ENCODE peak calls at places on chromosome 13, in seven cellular contexts. U, K, V, A, O, R and I are unnamed samples.

GRCh38 chr13:72622546-72622945 is 104.9 kb downstream of the MZT1 start:
- DNase-seq in A (no peak), O (no peak), U (no peak), K (no peak), V (no peak), R (no peak), I (peak)

GRCh38 chr13:25652764-25653163 is 281.0 kb downstream of the ATP8A2 start:
- DNase-seq in A (no peak), V (no peak), U (no peak), R (no peak), O (no peak), K (no peak), I (no peak)

GRCh38 chr13:75771818-75772217 is 135.7 kb downstream of the LMO7 start:
- DNase-seq in O (no peak), A (no peak), V (no peak), U (no peak), R (peak), K (no peak), I (peak)

GRCh38 chr13:28394422-28394821 is 100.5 kb downstream of the FLT1 start:
- DNase-seq in K (no peak), U (no peak), A (no peak), R (no peak), O (no peak), V (no peak), I (peak)

GRCh38 chr13:46297338-46297737 is 85.6 kb downstream of the LRRC63 start:
- DNase-seq in V (no peak), U (no peak), K (no peak), A (no peak), R (peak), O (no peak), I (no peak)

GRCh38 chr13:46885018-46885417 is 11.8 kb downstream of the HTR2A start:
- DNase-seq in O (no peak), A (no peak), U (no peak), R (no peak), K (no peak), V (no peak), I (no peak)

GRCh38 chr13:39321578-39321977 is 281.4 kb downstream of the LHFPL6 start:
- DNase-seq in K (no peak), U (no peak), A (no peak), V (no peak), R (peak), O (no peak), I (no peak)

GRCh38 chr13:49023441-49023840 is 47.7 kb downstream of the FNDC3A start:
- DNase-seq in V (no peak), U (no peak), A (no peak), K (no peak), R (peak), O (no peak), I (peak)

GRCh38 chr13:35990196-35990595 is 141.0 kb downstream of the DCLK1 start:
- DNase-seq in K (no peak), O (no peak), V (no peak), A (no peak), R (no peak), U (no peak), I (no peak)

GRCh38 chr13:48188129-48188528 is 44.9 kb upstream of the ITM2B start:
- DNase-seq in K (no peak), O (no peak), V (no peak), A (no peak), U (no peak), R (no peak), I (no peak)

GRCh38 chr13:75713852-75714251 is 77.7 kb downstream of the LMO7 start:
- DNase-seq in O (no peak), K (no peak), V (no peak), R (no peak), A (no peak), U (no peak), I (no peak)

GRCh38 chr13:40185393-40185792 is 481.0 kb downstream of the FOXO1 start:
- DNase-seq in U (no peak), V (no peak), K (peak), A (no peak), O (no peak), R (no peak), I (no peak)

GRCh38 chr13:105914637-105915036 is 620.8 kb downstream of the EFNB2 start:
- DNase-seq in A (no peak), V (no peak), U (no peak), O (no peak), K (no peak), R (peak), I (no peak)

GRCh38 chr13:27139565-27139964 is 32.0 kb downstream of the USP12 start:
- DNase-seq in A (no peak), R (no peak), K (no peak), U (no peak), V (no peak), O (no peak), I (peak)
- H3K27ac ChIP-seq in A (no peak), R (no peak), K (no peak), U (no peak), V (no peak), O (no peak), I (no peak)

GRCh38 chr13:70758932-70759331 is 650.7 kb upstream of the KLHL1 start:
- DNase-seq in A (no peak), V (no peak), R (no peak), K (no peak), U (no peak), O (no peak), I (no peak)

GRCh38 chr13:70756088-70756487 is 647.8 kb upstream of the KLHL1 start:
- DNase-seq in O (no peak), K (no peak), U (no peak), V (no peak), A (no peak), R (no peak), I (no peak)

GRCh38 chr13:70755411-70755810 is 647.2 kb upstream of the KLHL1 start:
- DNase-seq in R (no peak), V (no peak), O (no peak), K (no peak), U (no peak), A (no peak), I (no peak)
- TF ChIP-seq CTCF in R (no peak), V (no peak), O (no peak), K (no peak), U (no peak), A (no peak), I (no peak)

GRCh38 chr13:57631607-57632275 is at the start of gene PCDH17:
- DNase-seq in K (no peak), A (peak), O (no peak), V (peak), R (peak), U (peak), I (peak)

GRCh38 chr13:57627663-57628062 is 3.9 kb upstream of the PCDH17 start:
- DNase-seq in K (peak), A (no peak), R (peak), O (no peak), V (no peak), U (no peak), I (no peak)

GRCh38 chr13:57629391-57629804 is 2.1 kb upstream of the PCDH17 start:
- DNase-seq in U (no peak), V (no peak), O (no peak), R (peak), A (peak), K (no peak), I (no peak)

GRCh38 chr13:57630661-57631606 is 610 bp upstream of the PCDH17 start:
- DNase-seq in O (no peak), K (no peak), A (peak), V (no peak), R (peak), U (no peak), I (peak)

GRCh38 chr13:57629821-57630235 is 1.7 kb upstream of the PCDH17 start:
- DNase-seq in A (peak), U (peak), R (peak), V (peak), K (no peak), O (peak), I (peak)
- H3K27ac ChIP-seq in A (peak), U (peak), R (no peak), V (peak), K (no peak), O (peak), I (no peak)

GRCh38 chr13:51764184-51765141 is 39.5 kb downstream of the DHRS12 start:
- DNase-seq in A (peak), U (peak), V (peak), O (peak), R (peak), K (no peak), I (no peak)
- TF ChIP-seq CTCF in A (no peak), U (no peak), V (peak), O (no peak), R (no peak), K (no peak), I (no peak)

GRCh38 chr13:44174769-44175425 is 198.7 kb upstream of the SERP2 start:
- DNase-seq in U (peak), O (no peak), A (no peak), V (no peak), K (no peak), R (peak), I (no peak)
- H3K27ac ChIP-seq in U (peak), O (no peak), A (no peak), V (peak), K (no peak), R (peak), I (no peak)

GRCh38 chr13:59459972-59460371 is 703.8 kb downstream of the DIAPH3 start:
- DNase-seq in A (no peak), V (no peak), K (no peak), U (no peak), R (no peak), O (no peak), I (no peak)
- TF ChIP-seq CTCF in A (no peak), V (no peak), K (no peak), U (no peak), R (no peak), O (no peak), I (no peak)